ENCODE peak calls at places on chromosomes 12 and 14, in nine cellular contexts. One of them, this sample, is unnamed.

GRCh38 chr12:115794659-115795081 is 482.8 kb downstream of the MED13L start:
- DNase-seq in CD8-positive, alpha-beta memory T cell: no peak
- DNase-seq in cardiac muscle cell: no peak
- DNase-seq in ovary: no peak
- DNase-seq in heart left ventricle: no peak
- DNase-seq in suprapubic skin: no peak
- DNase-seq in lower lobe of right lung: no peak
- DNase-seq in thoracic aorta: no peak
- DNase-seq in hepatocyte: peak; percentile 52
- DNase-seq in this sample: no peak

GRCh38 chr12:106120578-106121105 is 18.1 kb downstream of the NUAK1 start:
- DNase-seq in CD8-positive, alpha-beta memory T cell: no peak
- DNase-seq in cardiac muscle cell: no peak
- DNase-seq in ovary: no peak
- DNase-seq in heart left ventricle: peak; percentile 68
- DNase-seq in suprapubic skin: no peak
- DNase-seq in lower lobe of right lung: no peak
- DNase-seq in thoracic aorta: no peak
- DNase-seq in hepatocyte: no peak
- DNase-seq in this sample: no peak

GRCh38 chr14:100049220-100049619 is 16.0 kb upstream of the EVL start:
- DNase-seq in CD8-positive, alpha-beta memory T cell: no peak
- DNase-seq in cardiac muscle cell: no peak
- DNase-seq in ovary: no peak
- DNase-seq in heart left ventricle: no peak
- DNase-seq in suprapubic skin: no peak
- DNase-seq in lower lobe of right lung: no peak
- DNase-seq in thoracic aorta: no peak
- DNase-seq in hepatocyte: no peak
- DNase-seq in this sample: no peak

GRCh38 chr14:99925471-99925870 is 132.3 kb downstream of the EML1 start:
- DNase-seq in CD8-positive, alpha-beta memory T cell: no peak
- DNase-seq in cardiac muscle cell: no peak
- DNase-seq in ovary: no peak
- DNase-seq in heart left ventricle: no peak
- DNase-seq in suprapubic skin: no peak
- DNase-seq in lower lobe of right lung: no peak
- DNase-seq in thoracic aorta: no peak
- DNase-seq in hepatocyte: no peak
- DNase-seq in this sample: no peak

GRCh38 chr14:47539065-47539464 is 136.3 kb downstream of the MDGA2 start:
- DNase-seq in CD8-positive, alpha-beta memory T cell: no peak
- DNase-seq in cardiac muscle cell: peak; percentile 29
- DNase-seq in ovary: no peak
- DNase-seq in heart left ventricle: no peak
- DNase-seq in suprapubic skin: no peak
- DNase-seq in lower lobe of right lung: no peak
- DNase-seq in thoracic aorta: no peak
- DNase-seq in hepatocyte: peak; percentile 37
- DNase-seq in this sample: no peak

GRCh38 chr12:131910302-131911110 is 16.1 kb downstream of the ULK1 start:
- DNase-seq in CD8-positive, alpha-beta memory T cell: no peak
- DNase-seq in cardiac muscle cell: no peak
- DNase-seq in ovary: peak; percentile 24
- DNase-seq in heart left ventricle: peak; percentile 16
- DNase-seq in suprapubic skin: no peak
- DNase-seq in lower lobe of right lung: no peak
- DNase-seq in thoracic aorta: no peak
- DNase-seq in hepatocyte: no peak
- DNase-seq in this sample: no peak

GRCh38 chr12:94615284-94616216 is 34.8 kb downstream of the TMCC3 start:
- DNase-seq in CD8-positive, alpha-beta memory T cell: no peak
- DNase-seq in cardiac muscle cell: peak; percentile 23
- DNase-seq in ovary: peak; percentile 37
- DNase-seq in heart left ventricle: peak; percentile 36
- DNase-seq in suprapubic skin: no peak
- DNase-seq in lower lobe of right lung: no peak
- DNase-seq in thoracic aorta: no peak
- DNase-seq in hepatocyte: peak; percentile 78
- DNase-seq in this sample: no peak

GRCh38 chr12:69512820-69513219 is 42.6 kb downstream of the FRS2 start:
- DNase-seq in CD8-positive, alpha-beta memory T cell: no peak
- DNase-seq in cardiac muscle cell: no peak
- DNase-seq in ovary: no peak
- DNase-seq in heart left ventricle: no peak
- DNase-seq in suprapubic skin: no peak
- DNase-seq in lower lobe of right lung: no peak
- DNase-seq in thoracic aorta: no peak
- DNase-seq in hepatocyte: no peak
- DNase-seq in this sample: no peak

GRCh38 chr12:67592228-67593011 is 56.1 kb upstream of the DYRK2 start:
- DNase-seq in CD8-positive, alpha-beta memory T cell: no peak
- DNase-seq in cardiac muscle cell: no peak
- DNase-seq in ovary: no peak
- DNase-seq in heart left ventricle: no peak
- DNase-seq in suprapubic skin: no peak
- DNase-seq in lower lobe of right lung: no peak
- DNase-seq in thoracic aorta: no peak
- DNase-seq in hepatocyte: peak; percentile 30
- DNase-seq in this sample: no peak

GRCh38 chr12:27572486-27573255 is 48.7 kb downstream of the PPFIBP1 start:
- DNase-seq in CD8-positive, alpha-beta memory T cell: no peak
- DNase-seq in cardiac muscle cell: no peak
- DNase-seq in ovary: no peak
- DNase-seq in heart left ventricle: no peak
- DNase-seq in suprapubic skin: no peak
- DNase-seq in lower lobe of right lung: no peak
- DNase-seq in thoracic aorta: no peak
- DNase-seq in hepatocyte: no peak
- DNase-seq in this sample: no peak

GRCh38 chr14:71113376-71113775 is 206.1 kb downstream of the PCNX1 start:
- DNase-seq in CD8-positive, alpha-beta memory T cell: no peak
- DNase-seq in cardiac muscle cell: no peak
- DNase-seq in ovary: no peak
- DNase-seq in heart left ventricle: no peak
- DNase-seq in suprapubic skin: no peak
- DNase-seq in lower lobe of right lung: no peak
- DNase-seq in thoracic aorta: no peak
- DNase-seq in hepatocyte: no peak
- DNase-seq in this sample: no peak

GRCh38 chr12:60101715-60102114 is 505.9 kb downstream of the SLC16A7 start:
- DNase-seq in CD8-positive, alpha-beta memory T cell: no peak
- DNase-seq in cardiac muscle cell: no peak
- DNase-seq in ovary: no peak
- DNase-seq in heart left ventricle: no peak
- DNase-seq in suprapubic skin: no peak
- DNase-seq in lower lobe of right lung: no peak
- DNase-seq in thoracic aorta: no peak
- DNase-seq in hepatocyte: no peak
- DNase-seq in this sample: no peak

GRCh38 chr14:44369401-44370123 is 137.5 kb downstream of the FSCB start:
- DNase-seq in CD8-positive, alpha-beta memory T cell: no peak
- DNase-seq in cardiac muscle cell: peak; percentile 3
- DNase-seq in ovary: no peak
- DNase-seq in heart left ventricle: no peak
- DNase-seq in suprapubic skin: no peak
- DNase-seq in lower lobe of right lung: no peak
- DNase-seq in thoracic aorta: no peak
- DNase-seq in hepatocyte: no peak
- DNase-seq in this sample: no peak

GRCh38 chr14:38255673-38256357 is at the start of gene CLEC14A:
- DNase-seq in CD8-positive, alpha-beta memory T cell: no peak
- DNase-seq in cardiac muscle cell: peak; percentile 5
- DNase-seq in ovary: peak; percentile 29
- DNase-seq in heart left ventricle: peak; percentile 86
- DNase-seq in suprapubic skin: peak; percentile 65
- DNase-seq in lower lobe of right lung: peak; percentile 64
- DNase-seq in thoracic aorta: no peak
- DNase-seq in hepatocyte: peak; percentile 21
- DNase-seq in this sample: peak; percentile 66

GRCh38 chr14:68394719-68395117 is 398.1 kb downstream of the ZFP36L1 start:
- DNase-seq in CD8-positive, alpha-beta memory T cell: no peak
- DNase-seq in cardiac muscle cell: no peak
- DNase-seq in ovary: peak; percentile 73
- DNase-seq in heart left ventricle: peak; percentile 32
- DNase-seq in suprapubic skin: no peak
- DNase-seq in lower lobe of right lung: no peak
- DNase-seq in thoracic aorta: no peak
- DNase-seq in hepatocyte: no peak
- DNase-seq in this sample: no peak

GRCh38 chr12:104060791-104061190 is 3.5 kb upstream of the HCFC2 start:
- DNase-seq in CD8-positive, alpha-beta memory T cell: no peak
- DNase-seq in cardiac muscle cell: no peak
- DNase-seq in ovary: no peak
- DNase-seq in heart left ventricle: no peak
- DNase-seq in suprapubic skin: no peak
- DNase-seq in lower lobe of right lung: no peak
- DNase-seq in thoracic aorta: no peak
- DNase-seq in hepatocyte: no peak
- DNase-seq in this sample: no peak
- H3K4me1 ChIP-seq in CD8-positive, alpha-beta memory T cell: peaks cover 9% of the 10 kb centered on the region
- H3K4me1 ChIP-seq in cardiac muscle cell: peaks cover 6% of the 10 kb centered on the region
- H3K4me1 ChIP-seq in ovary: peaks cover 4% of the 10 kb centered on the region
- H3K4me1 ChIP-seq in heart left ventricle: peaks cover 14% of the 10 kb centered on the region
- H3K4me1 ChIP-seq in suprapubic skin: peaks cover 19% of the 10 kb centered on the region
- H3K4me1 ChIP-seq in lower lobe of right lung: peaks cover 25% of the 10 kb centered on the region
- H3K4me1 ChIP-seq in thoracic aorta: peaks cover 21% of the 10 kb centered on the region
- H3K4me1 ChIP-seq in hepatocyte: peaks cover 6% of the 10 kb centered on the region
- H3K4me1 ChIP-seq in this sample: peaks cover 6% of the 10 kb centered on the region

DNA sequence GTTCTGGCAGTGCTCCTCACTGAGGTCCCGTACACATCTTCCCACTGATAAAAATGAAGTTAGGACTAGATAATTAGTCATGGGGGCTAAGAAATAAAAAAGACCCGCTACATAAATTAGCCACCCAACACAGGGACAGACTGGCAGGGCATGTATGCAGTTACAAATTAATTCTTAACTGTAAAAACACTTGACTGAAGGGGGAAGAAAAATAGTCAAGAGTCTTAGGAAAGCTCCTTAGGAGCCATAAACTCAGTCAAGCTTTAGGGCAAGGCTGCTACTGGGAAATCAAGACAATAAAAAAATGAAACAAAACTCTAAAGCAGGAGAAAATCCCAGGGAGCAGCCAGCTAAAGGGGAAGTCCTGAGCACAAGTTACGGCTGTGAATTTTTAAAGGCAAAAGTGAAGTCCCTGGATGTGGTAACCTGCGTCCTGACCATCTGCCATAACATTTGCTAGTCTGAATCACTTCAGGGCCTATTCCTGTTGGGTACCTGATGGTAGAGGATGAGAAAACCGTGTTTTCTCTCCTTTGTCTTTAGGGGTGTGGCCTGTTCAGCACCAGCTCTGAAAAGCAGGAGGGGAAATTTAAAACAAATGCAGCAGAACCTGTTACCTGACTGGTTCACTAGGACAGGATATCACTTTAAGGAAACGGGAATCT is 7.5 kb upstream of the NPFF start:
- DNase-seq in CD8-positive, alpha-beta memory T cell: no peak
- DNase-seq in cardiac muscle cell: no peak
- DNase-seq in ovary: no peak
- DNase-seq in heart left ventricle: no peak
- DNase-seq in suprapubic skin: no peak
- DNase-seq in lower lobe of right lung: no peak
- DNase-seq in thoracic aorta: no peak
- DNase-seq in hepatocyte: no peak
- DNase-seq in this sample: no peak
- H3K4me3 ChIP-seq in CD8-positive, alpha-beta memory T cell: no peak overlapping the region
- H3K4me3 ChIP-seq in cardiac muscle cell: no peak overlapping the region
- H3K4me3 ChIP-seq in ovary: no peak overlapping the region
- H3K4me3 ChIP-seq in heart left ventricle: no peak overlapping the region
- H3K4me3 ChIP-seq in suprapubic skin: no peak overlapping the region
- H3K4me3 ChIP-seq in lower lobe of right lung: peak overlapping the region; percentile 46
- H3K4me3 ChIP-seq in thoracic aorta: no peak overlapping the region
- H3K4me3 ChIP-seq in hepatocyte: no peak overlapping the region
- H3K4me3 ChIP-seq in this sample: no peak overlapping the region

GRCh38 chr12:12757121-12757520 is 28.3 kb upstream of the APOLD1 start:
- DNase-seq in CD8-positive, alpha-beta memory T cell: no peak
- DNase-seq in cardiac muscle cell: no peak
- DNase-seq in ovary: no peak
- DNase-seq in heart left ventricle: no peak
- DNase-seq in suprapubic skin: no peak
- DNase-seq in lower lobe of right lung: no peak
- DNase-seq in thoracic aorta: no peak
- DNase-seq in hepatocyte: no peak
- DNase-seq in this sample: no peak
- H3K27ac ChIP-seq in CD8-positive, alpha-beta memory T cell: no peak overlapping the region
- H3K27ac ChIP-seq in cardiac muscle cell: no peak overlapping the region
- H3K27ac ChIP-seq in ovary: no peak overlapping the region
- H3K27ac ChIP-seq in heart left ventricle: no peak overlapping the region
- H3K27ac ChIP-seq in suprapubic skin: no peak overlapping the region
- H3K27ac ChIP-seq in lower lobe of right lung: no peak overlapping the region
- H3K27ac ChIP-seq in thoracic aorta: no peak overlapping the region
- H3K27ac ChIP-seq in hepatocyte: no peak overlapping the region
- H3K27ac ChIP-seq in this sample: no peak overlapping the region

GRCh38 chr14:61716956-61717355 is 21.6 kb downstream of the HIF1A start:
- DNase-seq in CD8-positive, alpha-beta memory T cell: no peak
- DNase-seq in cardiac muscle cell: no peak
- DNase-seq in ovary: no peak
- DNase-seq in heart left ventricle: no peak
- DNase-seq in suprapubic skin: no peak
- DNase-seq in lower lobe of right lung: no peak
- DNase-seq in thoracic aorta: no peak
- DNase-seq in hepatocyte: no peak
- DNase-seq in this sample: no peak

GRCh38 chr14:61719344-61720301 is 24.3 kb downstream of the HIF1A start:
- DNase-seq in CD8-positive, alpha-beta memory T cell: no peak
- DNase-seq in cardiac muscle cell: no peak
- DNase-seq in ovary: no peak
- DNase-seq in heart left ventricle: no peak
- DNase-seq in suprapubic skin: no peak
- DNase-seq in lower lobe of right lung: no peak
- DNase-seq in thoracic aorta: no peak
- DNase-seq in hepatocyte: no peak
- DNase-seq in this sample: no peak

GRCh38 chr14:61718039-61718438 is 22.7 kb downstream of the HIF1A start:
- DNase-seq in CD8-positive, alpha-beta memory T cell: no peak
- DNase-seq in cardiac muscle cell: no peak
- DNase-seq in ovary: no peak
- DNase-seq in heart left ventricle: no peak
- DNase-seq in suprapubic skin: no peak
- DNase-seq in lower lobe of right lung: no peak
- DNase-seq in thoracic aorta: no peak
- DNase-seq in hepatocyte: no peak
- DNase-seq in this sample: no peak

GRCh38 chr14:61724133-61724532 is 28.8 kb downstream of the HIF1A start:
- DNase-seq in CD8-positive, alpha-beta memory T cell: no peak
- DNase-seq in cardiac muscle cell: no peak
- DNase-seq in ovary: no peak
- DNase-seq in heart left ventricle: no peak
- DNase-seq in suprapubic skin: no peak
- DNase-seq in lower lobe of right lung: no peak
- DNase-seq in thoracic aorta: no peak
- DNase-seq in hepatocyte: no peak
- DNase-seq in this sample: no peak

DNA sequence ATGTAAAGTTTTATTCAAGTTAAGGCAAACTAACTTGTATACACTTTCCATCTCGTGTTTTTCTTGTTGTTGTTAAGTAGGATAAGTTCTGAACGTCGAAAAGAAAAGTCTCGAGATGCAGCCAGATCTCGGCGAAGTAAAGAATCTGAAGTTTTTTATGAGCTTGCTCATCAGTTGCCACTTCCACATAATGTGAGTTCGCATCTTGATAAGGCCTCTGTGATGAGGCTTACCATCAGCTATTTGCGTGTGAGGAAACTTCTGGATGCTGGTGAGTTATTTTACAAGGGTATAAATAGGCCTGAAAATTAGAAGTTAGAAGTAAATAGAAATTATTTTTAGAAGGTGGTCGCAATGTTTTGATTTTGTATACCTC is 25.0 kb downstream of the HIF1A start:
- DNase-seq in CD8-positive, alpha-beta memory T cell: no peak
- DNase-seq in cardiac muscle cell: no peak
- DNase-seq in ovary: no peak
- DNase-seq in heart left ventricle: no peak
- DNase-seq in suprapubic skin: no peak
- DNase-seq in lower lobe of right lung: no peak
- DNase-seq in thoracic aorta: no peak
- DNase-seq in hepatocyte: peak; percentile 14
- DNase-seq in this sample: no peak
- H3K4me1 ChIP-seq in CD8-positive, alpha-beta memory T cell: peaks cover 46% of the 10 kb centered on the region
- H3K4me1 ChIP-seq in cardiac muscle cell: peaks cover 30% of the 10 kb centered on the region
- H3K4me1 ChIP-seq in ovary: peaks cover 6% of the 10 kb centered on the region
- H3K4me1 ChIP-seq in heart left ventricle: peaks cover 45% of the 10 kb centered on the region
- H3K4me1 ChIP-seq in suprapubic skin: peaks cover 27% of the 10 kb centered on the region
- H3K4me1 ChIP-seq in lower lobe of right lung: peaks cover 43% of the 10 kb centered on the region
- H3K4me1 ChIP-seq in thoracic aorta: peaks cover 27% of the 10 kb centered on the region
- H3K4me1 ChIP-seq in hepatocyte: no peaks in the 10 kb centered on the region
- H3K4me1 ChIP-seq in this sample: no peaks in the 10 kb centered on the region